ENCODE peak calls at places on chromosomes 11 and 22, in six cellular contexts. One of them, this sample, is unnamed.

GRCh38 chr11:12655842-12656241 is 18.4 kb upstream of the TEAD1 start:
- DNase-seq in GM04504: no peak
- DNase-seq in naive thymus-derived CD4-positive, alpha-beta T cell: no peak
- DNase-seq in SJSA1: no peak
- DNase-seq in cardiac fibroblast: no peak
- DNase-seq in non-pigmented ciliary epithelial cell: no peak
- DNase-seq in this sample: no peak

GRCh38 chr22:29225422-29226090 is 19.9 kb downstream of the EMID1 start:
- DNase-seq in GM04504: no peak
- DNase-seq in naive thymus-derived CD4-positive, alpha-beta T cell: no peak
- DNase-seq in SJSA1: peak
- DNase-seq in cardiac fibroblast: peak
- DNase-seq in non-pigmented ciliary epithelial cell: no peak
- DNase-seq in this sample: peak

GRCh38 chr11:12693485-12694181 is 19.4 kb downstream of the TEAD1 start:
- DNase-seq in GM04504: peak
- DNase-seq in naive thymus-derived CD4-positive, alpha-beta T cell: no peak
- DNase-seq in SJSA1: peak
- DNase-seq in cardiac fibroblast: peak
- DNase-seq in non-pigmented ciliary epithelial cell: peak
- DNase-seq in this sample: no peak

GRCh38 chr11:9529333-9529648 is 44.2 kb upstream of the WEE1 start:
- DNase-seq in GM04504: no peak
- DNase-seq in naive thymus-derived CD4-positive, alpha-beta T cell: no peak
- DNase-seq in SJSA1: no peak
- DNase-seq in cardiac fibroblast: peak
- DNase-seq in non-pigmented ciliary epithelial cell: no peak
- DNase-seq in this sample: no peak

GRCh38 chr11:5246772-5247478 is 2.7 kb downstream of the HBG1 start:
- DNase-seq in GM04504: no peak
- DNase-seq in naive thymus-derived CD4-positive, alpha-beta T cell: no peak
- DNase-seq in SJSA1: no peak
- DNase-seq in cardiac fibroblast: no peak
- DNase-seq in non-pigmented ciliary epithelial cell: no peak
- DNase-seq in this sample: no peak

GRCh38 chr11:82996966-82997606 is 74.6 kb downstream of the RAB30 start:
- DNase-seq in GM04504: no peak
- DNase-seq in naive thymus-derived CD4-positive, alpha-beta T cell: no peak
- DNase-seq in SJSA1: no peak
- DNase-seq in cardiac fibroblast: no peak
- DNase-seq in non-pigmented ciliary epithelial cell: no peak
- DNase-seq in this sample: peak

GRCh38 chr11:35791088-35791958 is 128.7 kb downstream of the TRIM44 start:
- DNase-seq in GM04504: no peak
- DNase-seq in naive thymus-derived CD4-positive, alpha-beta T cell: no peak
- DNase-seq in SJSA1: no peak
- DNase-seq in cardiac fibroblast: no peak
- DNase-seq in non-pigmented ciliary epithelial cell: no peak
- DNase-seq in this sample: peak

GRCh38 chr11:83971063-83971462 is 684.9 kb upstream of the CCDC90B start:
- DNase-seq in GM04504: no peak
- DNase-seq in naive thymus-derived CD4-positive, alpha-beta T cell: no peak
- DNase-seq in SJSA1: no peak
- DNase-seq in cardiac fibroblast: peak
- DNase-seq in non-pigmented ciliary epithelial cell: no peak
- DNase-seq in this sample: no peak

GRCh38 chr11:29962243-29962642 is 54.6 kb downstream of the KCNA4 start:
- DNase-seq in GM04504: no peak
- DNase-seq in naive thymus-derived CD4-positive, alpha-beta T cell: no peak
- DNase-seq in SJSA1: no peak
- DNase-seq in cardiac fibroblast: no peak
- DNase-seq in non-pigmented ciliary epithelial cell: no peak
- DNase-seq in this sample: no peak

GRCh38 chr11:61966673-61967176 is 709 bp downstream of the FTH1 start:
- DNase-seq in GM04504: no peak
- DNase-seq in naive thymus-derived CD4-positive, alpha-beta T cell: no peak
- DNase-seq in SJSA1: peak
- DNase-seq in cardiac fibroblast: peak
- DNase-seq in non-pigmented ciliary epithelial cell: no peak
- DNase-seq in this sample: no peak

GRCh38 chr11:3223932-3224729 is 5.5 kb upstream of the MRGPRG start:
- DNase-seq in GM04504: no peak
- DNase-seq in naive thymus-derived CD4-positive, alpha-beta T cell: no peak
- DNase-seq in SJSA1: no peak
- DNase-seq in cardiac fibroblast: no peak
- DNase-seq in non-pigmented ciliary epithelial cell: no peak
- DNase-seq in this sample: no peak

GRCh38 chr22:17102297-17102667 is 17.5 kb downstream of the IL17RA start:
- DNase-seq in GM04504: no peak
- DNase-seq in naive thymus-derived CD4-positive, alpha-beta T cell: no peak
- DNase-seq in SJSA1: no peak
- DNase-seq in cardiac fibroblast: peak
- DNase-seq in non-pigmented ciliary epithelial cell: no peak
- DNase-seq in this sample: no peak

GRCh38 chr22:24460418-24461089 is 33.2 kb downstream of the ADORA2A start:
- DNase-seq in GM04504: no peak
- DNase-seq in naive thymus-derived CD4-positive, alpha-beta T cell: no peak
- DNase-seq in SJSA1: no peak
- DNase-seq in cardiac fibroblast: no peak
- DNase-seq in non-pigmented ciliary epithelial cell: no peak
- DNase-seq in this sample: no peak

GRCh38 chr11:10743354-10744035 is 7.6 kb upstream of the CTR9 start:
- DNase-seq in GM04504: no peak
- DNase-seq in naive thymus-derived CD4-positive, alpha-beta T cell: no peak
- DNase-seq in SJSA1: no peak
- DNase-seq in cardiac fibroblast: no peak
- DNase-seq in non-pigmented ciliary epithelial cell: no peak
- DNase-seq in this sample: no peak

GRCh38 chr11:57890521-57890920 is 128.9 kb downstream of the CTNND1 start:
- DNase-seq in GM04504: no peak
- DNase-seq in naive thymus-derived CD4-positive, alpha-beta T cell: no peak
- DNase-seq in SJSA1: no peak
- DNase-seq in cardiac fibroblast: no peak
- DNase-seq in non-pigmented ciliary epithelial cell: no peak
- DNase-seq in this sample: no peak

GRCh38 chr11:113162590-113162961 is 151.8 kb upstream of the TTC12 start:
- DNase-seq in GM04504: no peak
- DNase-seq in naive thymus-derived CD4-positive, alpha-beta T cell: no peak
- DNase-seq in SJSA1: peak
- DNase-seq in cardiac fibroblast: no peak
- DNase-seq in non-pigmented ciliary epithelial cell: no peak
- DNase-seq in this sample: peak

GRCh38 chr22:27630754-27631153 is 170.8 kb downstream of the MN1 start:
- DNase-seq in GM04504: no peak
- DNase-seq in naive thymus-derived CD4-positive, alpha-beta T cell: no peak
- DNase-seq in SJSA1: no peak
- DNase-seq in cardiac fibroblast: no peak
- DNase-seq in non-pigmented ciliary epithelial cell: no peak
- DNase-seq in this sample: no peak

GRCh38 chr11:60866911-60867870 is at the start of gene ZP1:
- DNase-seq in GM04504: no peak
- DNase-seq in naive thymus-derived CD4-positive, alpha-beta T cell: no peak
- DNase-seq in SJSA1: no peak
- DNase-seq in cardiac fibroblast: peak
- DNase-seq in non-pigmented ciliary epithelial cell: no peak
- DNase-seq in this sample: peak

GRCh38 chr11:116960916-116961315 is 123.5 kb upstream of the APOA1 start:
- DNase-seq in GM04504: no peak
- DNase-seq in naive thymus-derived CD4-positive, alpha-beta T cell: no peak
- DNase-seq in SJSA1: peak
- DNase-seq in cardiac fibroblast: peak
- DNase-seq in non-pigmented ciliary epithelial cell: peak
- DNase-seq in this sample: no peak

GRCh38 chr22:21055880-21056319 is 10.2 kb downstream of the LRRC74B start:
- DNase-seq in GM04504: no peak
- DNase-seq in naive thymus-derived CD4-positive, alpha-beta T cell: no peak
- DNase-seq in SJSA1: no peak
- DNase-seq in cardiac fibroblast: no peak
- DNase-seq in non-pigmented ciliary epithelial cell: no peak
- DNase-seq in this sample: no peak

GRCh38 chr22:33923660-33924246 is 3.5 kb upstream of the LARGE1 start:
- DNase-seq in GM04504: peak
- DNase-seq in naive thymus-derived CD4-positive, alpha-beta T cell: no peak
- DNase-seq in SJSA1: peak
- DNase-seq in cardiac fibroblast: peak
- DNase-seq in non-pigmented ciliary epithelial cell: no peak
- DNase-seq in this sample: peak

GRCh38 chr22:19799322-19800190 is 39.0 kb downstream of the TBX1 start:
- DNase-seq in GM04504: peak
- DNase-seq in naive thymus-derived CD4-positive, alpha-beta T cell: no peak
- DNase-seq in SJSA1: peak
- DNase-seq in cardiac fibroblast: peak
- DNase-seq in non-pigmented ciliary epithelial cell: peak
- DNase-seq in this sample: no peak

GRCh38 chr11:19907839-19908238 is 195.2 kb downstream of the NAV2 start:
- DNase-seq in GM04504: no peak
- DNase-seq in naive thymus-derived CD4-positive, alpha-beta T cell: no peak
- DNase-seq in SJSA1: no peak
- DNase-seq in cardiac fibroblast: no peak
- DNase-seq in non-pigmented ciliary epithelial cell: no peak
- DNase-seq in this sample: no peak

GRCh38 chr11:30608534-30608933 is 22.4 kb upstream of the MPPED2 start:
- DNase-seq in GM04504: no peak
- DNase-seq in naive thymus-derived CD4-positive, alpha-beta T cell: no peak
- DNase-seq in SJSA1: no peak
- DNase-seq in cardiac fibroblast: no peak
- DNase-seq in non-pigmented ciliary epithelial cell: no peak
- DNase-seq in this sample: no peak

GRCh38 chr11:127202105-127202504 is 201.5 kb upstream of the KIRREL3 start:
- DNase-seq in GM04504: no peak
- DNase-seq in naive thymus-derived CD4-positive, alpha-beta T cell: no peak
- DNase-seq in SJSA1: no peak
- DNase-seq in cardiac fibroblast: no peak
- DNase-seq in non-pigmented ciliary epithelial cell: no peak
- DNase-seq in this sample: no peak

GRCh38 chr11:76270387-76270786 is 64.1 kb upstream of the WNT11 start:
- DNase-seq in GM04504: no peak
- DNase-seq in naive thymus-derived CD4-positive, alpha-beta T cell: no peak
- DNase-seq in SJSA1: no peak
- DNase-seq in cardiac fibroblast: peak
- DNase-seq in non-pigmented ciliary epithelial cell: no peak
- DNase-seq in this sample: no peak

GRCh38 chr11:104106136-104106754 is 57.7 kb downstream of the PDGFD start:
- DNase-seq in GM04504: peak
- DNase-seq in naive thymus-derived CD4-positive, alpha-beta T cell: no peak
- DNase-seq in SJSA1: no peak
- DNase-seq in cardiac fibroblast: peak
- DNase-seq in non-pigmented ciliary epithelial cell: peak
- DNase-seq in this sample: no peak

GRCh38 chr11:97461934-97462333 is 1072.1 kb downstream of the JRKL start:
- DNase-seq in GM04504: no peak
- DNase-seq in naive thymus-derived CD4-positive, alpha-beta T cell: no peak
- DNase-seq in SJSA1: no peak
- DNase-seq in cardiac fibroblast: no peak
- DNase-seq in non-pigmented ciliary epithelial cell: no peak
- DNase-seq in this sample: no peak

GRCh38 chr11:70796601-70797000 is 398.3 kb downstream of the CTTN start:
- DNase-seq in GM04504: no peak
- DNase-seq in naive thymus-derived CD4-positive, alpha-beta T cell: no peak
- DNase-seq in SJSA1: no peak
- DNase-seq in cardiac fibroblast: no peak
- DNase-seq in non-pigmented ciliary epithelial cell: no peak
- DNase-seq in this sample: no peak

GRCh38 chr11:35083181-35084061 is 55.5 kb upstream of the CD44 start:
- DNase-seq in GM04504: peak
- DNase-seq in naive thymus-derived CD4-positive, alpha-beta T cell: peak
- DNase-seq in SJSA1: peak
- DNase-seq in cardiac fibroblast: peak
- DNase-seq in non-pigmented ciliary epithelial cell: peak
- DNase-seq in this sample: no peak

GRCh38 chr11:72303179-72303578 is 59.2 kb upstream of the PHOX2A start:
- DNase-seq in GM04504: no peak
- DNase-seq in naive thymus-derived CD4-positive, alpha-beta T cell: no peak
- DNase-seq in SJSA1: no peak
- DNase-seq in cardiac fibroblast: no peak
- DNase-seq in non-pigmented ciliary epithelial cell: no peak
- DNase-seq in this sample: no peak

GRCh38 chr11:119797736-119798135 is 68.7 kb upstream of the NECTIN1 start:
- DNase-seq in GM04504: no peak
- DNase-seq in naive thymus-derived CD4-positive, alpha-beta T cell: no peak
- DNase-seq in SJSA1: no peak
- DNase-seq in cardiac fibroblast: no peak
- DNase-seq in non-pigmented ciliary epithelial cell: no peak
- DNase-seq in this sample: no peak

GRCh38 chr22:19271856-19272535 is 19.5 kb downstream of the CLTCL1 start:
- DNase-seq in GM04504: no peak
- DNase-seq in naive thymus-derived CD4-positive, alpha-beta T cell: no peak
- DNase-seq in SJSA1: peak
- DNase-seq in cardiac fibroblast: peak
- DNase-seq in non-pigmented ciliary epithelial cell: no peak
- DNase-seq in this sample: no peak

GRCh38 chr11:556175-556699 is 4.3 kb downstream of the LMNTD2 start:
- DNase-seq in GM04504: no peak
- DNase-seq in naive thymus-derived CD4-positive, alpha-beta T cell: no peak
- DNase-seq in SJSA1: no peak
- DNase-seq in cardiac fibroblast: no peak
- DNase-seq in non-pigmented ciliary epithelial cell: no peak
- DNase-seq in this sample: no peak

GRCh38 chr11:107385361-107385982 is 72.2 kb downstream of the CWF19L2 start:
- DNase-seq in GM04504: peak
- DNase-seq in naive thymus-derived CD4-positive, alpha-beta T cell: no peak
- DNase-seq in SJSA1: no peak
- DNase-seq in cardiac fibroblast: peak
- DNase-seq in non-pigmented ciliary epithelial cell: no peak
- DNase-seq in this sample: no peak

GRCh38 chr11:27084407-27084985 is 43.9 kb downstream of the BBOX1 start:
- DNase-seq in GM04504: no peak
- DNase-seq in naive thymus-derived CD4-positive, alpha-beta T cell: no peak
- DNase-seq in SJSA1: no peak
- DNase-seq in cardiac fibroblast: no peak
- DNase-seq in non-pigmented ciliary epithelial cell: no peak
- DNase-seq in this sample: no peak

GRCh38 chr11:88246680-88247079 is 71.4 kb upstream of the RAB38 start:
- DNase-seq in GM04504: peak
- DNase-seq in naive thymus-derived CD4-positive, alpha-beta T cell: no peak
- DNase-seq in SJSA1: no peak
- DNase-seq in cardiac fibroblast: peak
- DNase-seq in non-pigmented ciliary epithelial cell: peak
- DNase-seq in this sample: no peak

GRCh38 chr11:116454020-116454645 is 318.7 kb downstream of the BUD13 start:
- DNase-seq in GM04504: no peak
- DNase-seq in naive thymus-derived CD4-positive, alpha-beta T cell: no peak
- DNase-seq in SJSA1: peak
- DNase-seq in cardiac fibroblast: peak
- DNase-seq in non-pigmented ciliary epithelial cell: no peak
- DNase-seq in this sample: peak

GRCh38 chr11:119476666-119477331 is 53.8 kb upstream of the THY1 start:
- DNase-seq in GM04504: no peak
- DNase-seq in naive thymus-derived CD4-positive, alpha-beta T cell: no peak
- DNase-seq in SJSA1: peak
- DNase-seq in cardiac fibroblast: no peak
- DNase-seq in non-pigmented ciliary epithelial cell: no peak
- DNase-seq in this sample: no peak

This sample was measured in SHP77.